ENCODE peak calls at places on chromosomes 1 and 21, in seven cellular contexts. R is GM19239, V is colonic mucosa, I is GM23338, J is pancreas, G is DMS53, T is NCI-H1105. P is an unnamed sample.

GRCh38 chr1:176691251-176692228 is 228.6 kb downstream of the PAPPA2 start:
- DNase-seq in R (peak; percentile 12), V (peak; percentile 48), I (peak; percentile 82), J (peak; percentile 27), G (peak; percentile 91), T (peak; percentile 63), P (peak; percentile 77)

GRCh38 chr1:164756741-164757140 is 197.8 kb downstream of the PBX1 start:
- DNase-seq in R (no peak), V (no peak), I (no peak), J (no peak), G (no peak), T (no peak), P (no peak)

GRCh38 chr1:6185635-6186382 is 5.7 kb upstream of the CHD5 start:
- DNase-seq in R (no peak), V (no peak), I (peak; percentile 80), J (no peak), G (peak; percentile 68), T (no peak), P (peak; percentile 6)

GRCh38 chr1:67001682-67002425 is 52.1 kb downstream of the SLC35D1 start:
- DNase-seq in R (no peak), V (no peak), I (no peak), J (peak; percentile 34), G (peak; percentile 66), T (no peak), P (no peak)

GRCh38 chr1:185400057-185400456 is 83.0 kb upstream of the IVNS1ABP start:
- DNase-seq in R (no peak), V (no peak), I (no peak), J (no peak), G (no peak), T (no peak), P (no peak)

GRCh38 chr1:107991371-107992066 is 26.5 kb upstream of the VAV3 start:
- DNase-seq in R (no peak), V (no peak), I (no peak), J (no peak), G (peak; percentile 39), T (no peak), P (peak; percentile 50)

GRCh38 chr1:224205438-224205840 is 22.4 kb downstream of the DEGS1 start:
- DNase-seq in R (no peak), V (peak; percentile 23), I (no peak), J (no peak), G (peak; percentile 57), T (no peak), P (no peak)

GRCh38 chr1:176619261-176619660 is 156.3 kb downstream of the PAPPA2 start:
- DNase-seq in R (no peak), V (no peak), I (no peak), J (no peak), G (no peak), T (no peak), P (no peak)

GRCh38 chr21:44304846-44305245 is 5.0 kb downstream of the PFKL start:
- DNase-seq in R (no peak), V (peak; percentile 50), I (peak; percentile 62), J (no peak), G (peak; percentile 64), T (peak; percentile 25), P (no peak)

GRCh38 chr1:114081145-114082046 is 72.3 kb downstream of the SYT6 start:
- DNase-seq in R (no peak), V (no peak), I (no peak), J (no peak), G (no peak), T (no peak), P (no peak)

GRCh38 chr1:69569281-69569970 is 1.7 kb downstream of the LRRC7 start:
- DNase-seq in R (no peak), V (no peak), I (peak; percentile 47), J (no peak), G (peak; percentile 80), T (no peak), P (peak; percentile 69)

GRCh38 chr1:65041014-65041413 is 74.7 kb upstream of the JAK1 start:
- DNase-seq in R (no peak), V (no peak), I (no peak), J (no peak), G (no peak), T (no peak), P (no peak)

GRCh38 chr1:184753608-184754478 is 815 bp downstream of the EDEM3 start:
- DNase-seq in R (no peak), V (peak; percentile 54), I (peak; percentile 65), J (peak; percentile 71), G (peak; percentile 69), T (peak; percentile 32), P (no peak)

GRCh38 chr1:183783896-183784637 is 20.9 kb upstream of the RGL1 start:
- DNase-seq in R (no peak), V (no peak), I (no peak), J (peak; percentile 56), G (no peak), T (no peak), P (peak; percentile 96)

GRCh38 chr1:173451981-173452380 is 25.2 kb upstream of the PRDX6 start:
- DNase-seq in R (no peak), V (no peak), I (no peak), J (peak; percentile 76), G (no peak), T (peak; percentile 6), P (peak; percentile 42)

GRCh38 chr1:54278941-54279422 is 79.0 kb downstream of the MRPL37 start:
- DNase-seq in R (no peak), V (no peak), I (no peak), J (peak; percentile 53), G (no peak), T (no peak), P (no peak)

GRCh38 chr1:80047791-80048190 is 1041.3 kb upstream of the ADGRL4 start:
- DNase-seq in R (no peak), V (no peak), I (no peak), J (no peak), G (no peak), T (no peak), P (no peak)

GRCh38 chr1:35882586-35882944 is 444 bp upstream of the AGO1 start:
- DNase-seq in R (no peak), V (no peak), I (no peak), J (no peak), G (peak; percentile 40), T (no peak), P (no peak)

GRCh38 chr1:82775402-82776000 is 974.8 kb downstream of the ADGRL2 start:
- DNase-seq in R (no peak), V (peak; percentile 23), I (peak; percentile 93), J (peak; percentile 52), G (peak; percentile 85), T (no peak), P (no peak)

GRCh38 chr1:211017066-211017691 is 116.8 kb downstream of the KCNH1 start:
- DNase-seq in R (no peak), V (no peak), I (no peak), J (no peak), G (no peak), T (no peak), P (no peak)

GRCh38 chr1:19974822-19975416 is 4.5 kb downstream of the PLA2G2A start:
- DNase-seq in R (no peak), V (peak; percentile 81), I (peak; percentile 84), J (peak; percentile 52), G (peak; percentile 76), T (peak; percentile 7), P (peak; percentile 12)

GRCh38 chr1:113818585-113818984 is 6.3 kb upstream of the RSBN1 start:
- DNase-seq in R (no peak), V (no peak), I (no peak), J (no peak), G (no peak), T (no peak), P (no peak)

GRCh38 chr1:58870298-58870676 is 86.4 kb upstream of the JUN start:
- DNase-seq in R (no peak), V (peak; percentile 78), I (no peak), J (no peak), G (peak; percentile 97), T (peak; percentile 27), P (peak; percentile 89)

GRCh38 chr1:15414450-15414823 is 4.7 kb downstream of the EFHD2 start:
- DNase-seq in R (no peak), V (no peak), I (no peak), J (no peak), G (no peak), T (no peak), P (no peak)

GRCh38 chr1:167689569-167689925 is 32.2 kb upstream of the MPZL1 start:
- DNase-seq in R (no peak), V (no peak), I (no peak), J (no peak), G (no peak), T (no peak), P (no peak)

GRCh38 chr21:43981871-43982210 is 30.3 kb upstream of the TRAPPC10 start:
- DNase-seq in R (no peak), V (no peak), I (peak; percentile 16), J (peak; percentile 20), G (no peak), T (no peak), P (no peak)

GRCh38 chr21:38202811-38203210 is 54.0 kb upstream of the KCNJ15 start:
- DNase-seq in R (no peak), V (no peak), I (no peak), J (no peak), G (no peak), T (no peak), P (no peak)

GRCh38 chr1:45359882-45360513 is 19.8 kb upstream of the MUTYH start:
- DNase-seq in R (no peak), V (peak; percentile 78), I (peak; percentile 77), J (no peak), G (peak; percentile 79), T (peak; percentile 41), P (peak; percentile 67)

GRCh38 chr1:87113313-87113712 is 198.9 kb downstream of the HS2ST1 start:
- DNase-seq in R (no peak), V (no peak), I (no peak), J (no peak), G (no peak), T (no peak), P (no peak)

GRCh38 chr1:32703479-32704291 is 1.1 kb upstream of the SYNC start:
- DNase-seq in R (no peak), V (no peak), I (peak; percentile 53), J (peak; percentile 50), G (no peak), T (no peak), P (no peak)

GRCh38 chr21:28142692-28143091 is 850.0 kb downstream of the LTN1 start:
- DNase-seq in R (no peak), V (no peak), I (no peak), J (no peak), G (peak; percentile 3), T (no peak), P (no peak)

GRCh38 chr1:81848880-81849500 is 48.3 kb downstream of the ADGRL2 start:
- DNase-seq in R (no peak), V (no peak), I (peak; percentile 59), J (no peak), G (peak; percentile 76), T (peak; percentile 58), P (no peak)

GRCh38 chr1:156260896-156261295 is 13.0 kb upstream of the PAQR6 start:
- DNase-seq in R (no peak), V (no peak), I (no peak), J (no peak), G (no peak), T (no peak), P (no peak)

P was measured in NCI-H446.